ENCODE peak calls at places on chromosomes 2 and 18, in seven cellular contexts. N is SJCRH30; P is CD8-positive, alpha-beta memory T cell; O is spleen; S is Caco-2; T is CD4-positive, CD25-positive, alpha-beta regulatory T cell; F is body of pancreas. G is an unnamed sample. For H3K9me3, the result is how much of the 10 kb centered on the place peaks cover.

GRCh38 chr2:65388051-65388531 is 44.3 kb downstream of the SPRED2 start:
- DNase-seq in O (no peak), F (peak), P (no peak), S (no peak), T (no peak), N (no peak), G (no peak)

GRCh38 chr2:10424051-10424450 is 24.1 kb downstream of the ODC1 start:
- DNase-seq in O (peak), P (no peak), S (no peak), T (no peak), N (no peak), F (no peak), G (no peak)

GRCh38 chr2:128715360-128715759 is 396.7 kb upstream of the HS6ST1 start:
- DNase-seq in O (no peak), N (no peak), F (no peak), P (no peak), T (no peak), S (no peak), G (no peak)

GRCh38 chr18:9421788-9422329 is 53.5 kb upstream of the RALBP1 start:
- DNase-seq in O (no peak), F (no peak), S (no peak), T (no peak), N (no peak), P (no peak), G (no peak)

GRCh38 chr2:10486601-10487079 is 38.5 kb upstream of the ODC1 start:
- DNase-seq in S (no peak), F (peak), P (no peak), N (peak), T (no peak), O (peak), G (no peak)

GRCh38 chr2:205858781-205859478 is 176.6 kb downstream of the NRP2 start:
- DNase-seq in F (peak), O (no peak), P (no peak), N (peak), S (no peak), T (no peak), G (no peak)

GRCh38 chr18:76589866-76590265 is 94.8 kb upstream of the ZNF516 start:
- DNase-seq in O (no peak), F (no peak), S (no peak), N (no peak), P (no peak), T (no peak), G (no peak)

GRCh38 chr2:127575941-127576432 is 40.5 kb downstream of the MYO7B start:
- DNase-seq in P (no peak), N (no peak), F (no peak), S (no peak), T (no peak), O (peak), G (no peak)

GRCh38 chr2:174859563-174860169 is 95.4 kb upstream of the CHRNA1 start:
- DNase-seq in F (no peak), P (no peak), N (no peak), S (no peak), T (no peak), O (no peak), G (no peak)

GRCh38 chr18:62631173-62631572 is 84.2 kb upstream of the PHLPP1 start:
- DNase-seq in F (no peak), O (no peak), T (no peak), S (no peak), N (no peak), P (no peak), G (no peak)

GRCh38 chr2:44389895-44390294 is 28.1 kb downstream of the CAMKMT start:
- DNase-seq in T (no peak), F (no peak), P (no peak), S (no peak), N (no peak), O (no peak), G (no peak)

DNA sequence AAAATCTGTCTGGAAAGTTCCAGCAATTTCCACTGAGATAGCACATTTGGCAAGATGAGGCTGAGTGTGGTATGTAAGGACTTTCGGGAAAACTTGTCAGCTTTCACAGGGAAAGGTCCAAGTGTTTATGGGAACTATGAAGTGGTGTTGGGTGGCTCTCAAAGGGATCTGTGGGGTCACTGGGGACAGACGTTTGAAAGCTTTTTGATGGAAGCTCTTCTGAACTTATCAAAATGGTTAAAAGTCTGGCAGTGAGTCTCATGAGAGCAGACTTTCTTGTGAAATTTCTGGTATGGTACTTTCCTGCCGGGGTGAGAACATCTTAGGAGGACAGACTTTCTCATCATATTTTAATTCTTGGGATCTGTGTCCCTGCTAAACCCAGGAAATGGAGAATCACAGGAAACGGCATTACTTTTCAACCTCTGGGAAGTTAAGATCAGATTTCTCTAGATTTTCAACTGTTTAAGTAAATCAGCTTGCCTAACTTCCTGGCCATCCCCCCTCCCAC is 546.3 kb upstream of the ZEB2 start:
- DNase-seq in N (no peak), P (no peak), S (no peak), T (no peak), O (no peak), F (no peak), G (no peak)
- H3K9me3 ChIP-seq in N (under half), P (under half), S (under half), T (under half), O (under half), F (under half), G (under half)

DNA sequence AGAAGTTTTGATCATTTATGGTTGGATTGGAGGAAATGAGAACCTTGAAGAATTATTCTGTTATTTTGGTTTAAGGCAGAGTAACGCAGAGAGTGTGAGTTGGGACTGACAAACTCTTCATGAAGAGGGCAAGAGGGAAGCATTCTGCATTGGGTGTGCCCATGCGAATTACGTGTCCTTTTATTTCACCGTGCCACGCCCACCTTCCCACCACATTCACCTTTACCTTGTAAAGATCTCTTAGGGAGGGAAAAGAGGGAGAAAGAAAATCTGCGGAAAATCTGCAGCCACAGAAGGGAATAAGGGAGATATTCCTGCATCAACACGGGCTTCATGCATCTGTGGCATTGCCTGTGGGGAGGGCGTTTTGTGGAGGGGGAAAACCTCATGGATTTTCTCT is 31.8 kb downstream of the SLC9A4 start:
- DNase-seq in T (no peak), S (no peak), N (no peak), P (no peak), F (no peak), O (no peak), G (no peak)
- H3K9me3 ChIP-seq in T (under half), S (under half), N (under half), P (under half), F (under half), O (under half), G (under half)

GRCh38 chr18:79887181-79888000 is 64.1 kb downstream of the SLC66A2 start:
- DNase-seq in S (no peak), O (peak), N (no peak), F (peak), T (no peak), P (peak), G (no peak)

GRCh38 chr18:79884963-79885728 is 66.3 kb downstream of the SLC66A2 start:
- DNase-seq in F (peak), P (no peak), N (no peak), O (peak), T (no peak), S (no peak), G (no peak)

GRCh38 chr18:79888016-79888415 is 63.4 kb downstream of the SLC66A2 start:
- DNase-seq in O (peak), N (no peak), F (no peak), T (no peak), S (no peak), P (peak), G (no peak)

GRCh38 chr18:79890638-79891037 is 60.8 kb downstream of the SLC66A2 start:
- DNase-seq in O (no peak), S (no peak), T (no peak), N (no peak), P (no peak), F (no peak), G (no peak)

GRCh38 chr18:79889569-79889968 is 61.9 kb downstream of the SLC66A2 start:
- DNase-seq in P (peak), T (no peak), N (no peak), O (no peak), S (no peak), F (no peak), G (no peak)
- H3K9me3 ChIP-seq in P (under half), T (half or more), N (under half), O (half or more), S (under half), F (under half), G (under half)

GRCh38 chr2:228611171-228611570 is 429.7 kb upstream of the SPHKAP start:
- DNase-seq in P (no peak), F (no peak), T (no peak), N (no peak), O (no peak), S (no peak), G (no peak)

GRCh38 chr2:228614741-228615140 is 433.3 kb upstream of the SPHKAP start:
- DNase-seq in N (no peak), O (no peak), P (no peak), F (no peak), T (no peak), S (no peak), G (no peak)

GRCh38 chr2:228613133-228613532 is 431.6 kb upstream of the SPHKAP start:
- DNase-seq in F (no peak), S (no peak), T (no peak), P (no peak), O (no peak), N (no peak), G (no peak)

GRCh38 chr2:228615501-228615900 is 434.0 kb upstream of the SPHKAP start:
- DNase-seq in P (no peak), S (no peak), O (no peak), F (no peak), N (no peak), T (no peak), G (no peak)
- H3K9me3 ChIP-seq in P (under half), S (under half), O (under half), F (under half), N (under half), T (under half), G (under half)

GRCh38 chr2:58826795-58827194 is 585.7 kb upstream of the FANCL start:
- DNase-seq in O (no peak), S (no peak), F (no peak), T (no peak), N (no peak), P (no peak), G (no peak)
- H3K9me3 ChIP-seq in O (half or more), S (under half), F (under half), T (under half), N (under half), P (under half), G (under half)

GRCh38 chr18:73973972-73974371 is 173.7 kb downstream of the FBXO15 start:
- DNase-seq in T (no peak), P (no peak), N (no peak), S (no peak), F (no peak), O (no peak), G (no peak)
- H3K9me3 ChIP-seq in T (under half), P (under half), N (under half), S (under half), F (under half), O (under half), G (under half)

GRCh38 chr2:6846540-6846939 is 19.2 kb downstream of the CMPK2 start:
- DNase-seq in F (no peak), S (no peak), P (no peak), T (no peak), N (no peak), O (no peak), G (no peak)
- H3K9me3 ChIP-seq in F (under half), S (under half), P (under half), T (half or more), N (under half), O (half or more), G (under half)